ENCODE peak calls at places on chromosomes 16 and 17, in nine cellular contexts. P is PC-3, I is esophagus squamous epithelium, T is upper lobe of left lung, M is A673, J is transverse colon, D is lung, Y is cardiac muscle cell, Q is uterus. A is an unnamed sample.

GRCh38 chr17:78995022-78995760 is 14.4 kb downstream of the CANT1 start:
- DNase-seq in P (no peak), I (no peak), T (no peak), Q (peak), M (no peak), J (no peak), D (no peak), Y (no peak), A (no peak)

GRCh38 chr16:56372013-56372634 is 53.2 kb downstream of the AMFR start:
- DNase-seq in T (no peak), P (no peak), I (no peak), D (no peak), J (no peak), Q (no peak), M (no peak), Y (no peak), A (no peak)

GRCh38 chr17:56756536-56756935 is 77.2 kb downstream of the C17orf67 start:
- DNase-seq in I (no peak), Y (no peak), D (no peak), Q (no peak), P (peak), J (no peak), M (no peak), T (no peak), A (no peak)

GRCh38 chr16:57462978-57463362 is 491 bp downstream of the POLR2C start:
- DNase-seq in M (no peak), Y (peak), D (no peak), T (no peak), I (no peak), P (no peak), J (no peak), Q (no peak), A (peak)

GRCh38 chr16:90015586-90016338 is 3.5 kb downstream of the DBNDD1 start:
- DNase-seq in J (no peak), M (no peak), D (no peak), P (no peak), Q (no peak), T (no peak), Y (no peak), I (no peak), A (no peak)

GRCh38 chr16:683396-684066 is 603 bp downstream of the JMJD8 start:
- DNase-seq in I (no peak), T (no peak), Q (peak), D (no peak), J (no peak), M (no peak), P (no peak), Y (no peak), A (no peak)

GRCh38 chr16:68417711-68418301 is 30.5 kb downstream of the SMPD3 start:
- DNase-seq in P (peak), T (peak), D (peak), M (peak), I (no peak), Y (no peak), Q (no peak), J (peak), A (no peak)

GRCh38 chr17:45833826-45834439 is 10.7 kb upstream of the SPPL2C start:
- DNase-seq in Y (peak), I (no peak), J (no peak), P (no peak), Q (no peak), M (no peak), T (no peak), D (no peak), A (no peak)

GRCh38 chr17:73960469-73960868 is 243.0 kb upstream of the RPL38 start:
- DNase-seq in P (no peak), Y (no peak), Q (no peak), I (no peak), T (no peak), J (no peak), D (no peak), M (no peak), A (peak)

GRCh38 chr17:14498812-14499211 is 197.9 kb downstream of the HS3ST3B1 start:
- DNase-seq in D (no peak), J (no peak), I (no peak), Y (no peak), T (no peak), Q (no peak), M (no peak), P (no peak), A (no peak)

GRCh38 chr16:67641779-67642708 is 2.9 kb upstream of the CARMIL2 start:
- DNase-seq in Y (no peak), D (peak), J (no peak), P (peak), I (no peak), M (no peak), T (peak), Q (no peak), A (peak)

GRCh38 chr16:53224932-53225533 is 170.2 kb downstream of the CHD9 start:
- DNase-seq in D (no peak), P (peak), Y (no peak), J (no peak), M (peak), Q (no peak), I (no peak), T (peak), A (no peak)

GRCh38 chr16:7691533-7691932 is 358.9 kb downstream of the RBFOX1 start:
- DNase-seq in P (no peak), D (no peak), I (no peak), Y (peak), M (no peak), J (no peak), Q (no peak), T (no peak), A (no peak)

GRCh38 chr16:27367463-27368357 is 34.3 kb upstream of the IL21R start:
- DNase-seq in M (peak), D (peak), I (peak), Q (peak), J (peak), Y (peak), P (peak), T (peak), A (peak)

GRCh38 chr17:57600092-57600491 is 145.0 kb downstream of the CCDC182 start:
- DNase-seq in P (no peak), Q (no peak), D (no peak), T (no peak), I (no peak), J (no peak), Y (no peak), M (no peak), A (no peak)

GRCh38 chr17:29155235-29155965 is 24.8 kb downstream of the MYO18A start:
- DNase-seq in J (peak), P (peak), Y (no peak), T (peak), I (no peak), M (no peak), D (no peak), Q (peak), A (no peak)

GRCh38 chr17:67278363-67278762 is 33.4 kb upstream of the HELZ start:
- DNase-seq in Y (no peak), M (no peak), T (no peak), P (no peak), Q (no peak), J (no peak), I (no peak), D (no peak), A (no peak)

GRCh38 chr16:89506791-89507191 is 1.4 kb upstream of the SPG7 start:
- DNase-seq in Q (no peak), J (no peak), P (no peak), I (no peak), D (no peak), T (no peak), M (no peak), Y (no peak), A (no peak)

GRCh38 chr16:57115504-57116182 is 23.3 kb downstream of the CPNE2 start:
- DNase-seq in P (no peak), Q (peak), T (peak), Y (no peak), J (no peak), I (no peak), M (peak), D (no peak), A (no peak)

GRCh38 chr17:44218344-44219125 is 940 bp downstream of the UBTF start:
- DNase-seq in D (peak), J (peak), Q (peak), T (peak), I (peak), Y (peak), P (peak), M (peak), A (peak)

GRCh38 chr17:2239882-2240430 is 63.6 kb downstream of the SMG6 start:
- DNase-seq in T (no peak), M (no peak), Y (no peak), J (peak), Q (peak), P (peak), I (no peak), D (no peak), A (no peak)

GRCh38 chr17:39527220-39527813 is 66.0 kb downstream of the CDK12 start:
- DNase-seq in I (no peak), J (no peak), Q (no peak), M (peak), D (no peak), Y (peak), P (peak), T (no peak), A (no peak)

GRCh38 chr16:84874553-84874952 is 54.8 kb downstream of the CRISPLD2 start:
- DNase-seq in Q (no peak), J (no peak), Y (no peak), T (no peak), P (no peak), I (no peak), D (no peak), M (no peak), A (no peak)

GRCh38 chr16:70685061-70685937 is 554 bp downstream of the MTSS2 start:
- DNase-seq in T (no peak), Q (no peak), Y (peak), M (peak), I (no peak), J (no peak), P (no peak), D (no peak), A (no peak)

GRCh38 chr17:71709271-71709670 is 411.5 kb upstream of the SOX9 start:
- DNase-seq in I (no peak), J (no peak), Y (no peak), M (no peak), T (no peak), Q (no peak), P (no peak), D (no peak), A (no peak)

GRCh38 chr16:61243954-61244353 is 792.3 kb downstream of the CDH8 start:
- DNase-seq in J (no peak), Y (no peak), D (no peak), I (no peak), M (no peak), P (no peak), T (no peak), Q (no peak), A (no peak)

GRCh38 chr17:379531-380200 is 27.1 kb upstream of the RPH3AL start:
- DNase-seq in Q (no peak), P (no peak), I (no peak), M (no peak), D (no peak), J (no peak), Y (no peak), T (no peak), A (no peak)

GRCh38 chr17:27559996-27560481 is 70.9 kb upstream of the LGALS9 start:
- DNase-seq in T (peak), J (peak), D (peak), P (peak), Q (peak), M (peak), Y (peak), I (no peak), A (peak)

GRCh38 chr17:4607773-4608187 is 23.5 kb downstream of the SMTNL2 start:
- DNase-seq in I (no peak), T (peak), Q (peak), P (no peak), J (peak), M (peak), D (peak), Y (peak), A (no peak)

GRCh38 chr17:41734949-41735313 is 488 bp upstream of the HAP1 start:
- DNase-seq in J (no peak), P (no peak), T (no peak), I (no peak), D (no peak), Y (peak), Q (no peak), M (no peak), A (no peak)

GRCh38 chr17:935485-935884 is 44.1 kb downstream of the NXN start:
- DNase-seq in Q (no peak), D (no peak), T (no peak), Y (no peak), J (no peak), I (no peak), M (no peak), P (peak), A (no peak)

GRCh38 chr16:11090947-11091785 is 146.8 kb downstream of the CLEC16A start:
- DNase-seq in Q (no peak), J (no peak), M (no peak), I (no peak), T (no peak), Y (no peak), D (no peak), P (no peak), A (no peak)

GRCh38 chr17:60730273-60730672 is 52.6 kb downstream of the BCAS3 start:
- DNase-seq in Q (no peak), I (no peak), Y (no peak), M (no peak), P (no peak), J (no peak), D (no peak), T (no peak), A (no peak)

GRCh38 chr16:34802848-34803599 is 1343.6 kb downstream of the TP53TG3F start:
- DNase-seq in Q (no peak), I (no peak), D (no peak), M (no peak), P (no peak), J (no peak), Y (no peak), T (no peak), A (no peak)

GRCh38 chr17:19762515-19762961 is 14.4 kb upstream of the ALDH3A1 start:
- DNase-seq in Q (peak), Y (peak), J (peak), M (peak), D (peak), I (no peak), P (peak), T (peak), A (peak)

GRCh38 chr16:58498341-58499091 is 1.4 kb upstream of the NDRG4 start:
- DNase-seq in M (no peak), D (no peak), Q (no peak), J (no peak), P (no peak), Y (no peak), I (no peak), T (no peak), A (no peak)

GRCh38 chr17:33469911-33470310 is 176.8 kb upstream of the ASIC2 start:
- DNase-seq in I (no peak), Q (peak), M (peak), T (no peak), D (no peak), P (no peak), Y (no peak), J (peak), A (no peak)

GRCh38 chr17:75813081-75814020 is 28.7 kb downstream of the UNK start:
- DNase-seq in T (no peak), M (no peak), P (no peak), D (no peak), J (no peak), Q (no peak), I (no peak), Y (no peak), A (no peak)

GRCh38 chr16:87765776-87766484 is at the start of gene KLHDC4:
- DNase-seq in J (peak), D (peak), P (peak), I (peak), Q (peak), Y (peak), M (peak), T (peak), A (peak)

DNA sequence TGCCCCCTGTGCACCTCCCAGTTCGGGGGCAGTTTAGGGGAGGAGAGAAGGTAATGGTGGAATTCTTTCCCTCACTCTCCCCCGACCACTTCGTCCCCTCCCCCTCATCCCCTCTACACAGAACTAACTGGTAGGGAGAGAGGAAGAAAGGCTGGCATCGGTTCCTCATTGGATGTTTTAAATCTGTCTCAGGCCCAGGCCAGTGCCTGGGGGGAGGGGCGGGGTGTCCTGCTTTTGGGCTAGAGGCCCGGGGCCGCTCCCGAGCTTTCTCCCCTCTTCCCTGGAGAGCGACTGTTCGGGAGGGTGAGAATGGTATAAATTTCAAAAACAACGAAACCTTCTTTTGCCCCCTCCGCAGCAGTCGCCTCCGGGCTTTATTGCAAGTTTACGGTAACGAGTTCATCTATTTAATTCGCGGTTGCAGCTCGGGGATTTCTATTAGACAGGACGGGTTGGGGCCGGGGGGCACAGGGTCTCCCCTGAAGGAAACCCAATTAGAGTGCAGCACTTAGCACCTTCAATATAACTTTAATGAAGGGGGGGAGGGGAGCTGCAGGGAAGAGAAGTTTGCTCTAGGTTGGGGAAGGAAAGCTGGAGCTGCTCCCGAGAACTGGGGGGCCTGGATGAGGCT is at the start of gene PRAC2:
- DNase-seq in Q (no peak), M (peak), T (no peak), Y (no peak), P (peak), J (no peak), I (no peak), D (no peak), A (no peak)
- TF ChIP-seq CTCF in Q (no peak), M (no peak), T (no peak), Y (no peak), P (no peak), J (no peak), I (no peak), D (no peak), A (no peak)

DNA sequence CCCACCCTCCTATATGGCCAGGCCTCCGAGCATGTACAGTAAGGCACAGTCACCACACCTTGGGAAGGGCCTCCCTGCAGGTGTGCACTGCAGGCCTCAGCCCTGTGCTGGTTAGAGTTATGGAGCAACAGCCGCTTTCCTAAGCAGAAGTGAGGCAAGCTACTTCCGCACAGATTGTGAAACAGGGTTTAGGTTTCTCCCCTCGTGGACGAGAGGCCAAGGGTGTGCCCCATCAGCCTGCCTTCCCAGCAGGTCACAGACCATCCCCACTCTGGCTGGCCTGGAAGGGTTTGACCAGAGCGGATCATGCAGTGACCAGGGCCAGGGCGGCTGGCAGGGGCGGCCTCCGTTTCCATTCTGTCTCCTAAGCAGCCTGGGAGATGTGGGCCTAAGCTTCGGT is 4.7 kb downstream of the MSRB1 start:
- DNase-seq in Q (no peak), I (no peak), D (peak), T (peak), P (no peak), Y (no peak), M (no peak), J (no peak), A (no peak)
- H3K4me3 ChIP-seq in Q (no peak), I (no peak), D (no peak), T (peak), P (no peak), Y (no peak), M (no peak), J (no peak), A (no peak)

DNA sequence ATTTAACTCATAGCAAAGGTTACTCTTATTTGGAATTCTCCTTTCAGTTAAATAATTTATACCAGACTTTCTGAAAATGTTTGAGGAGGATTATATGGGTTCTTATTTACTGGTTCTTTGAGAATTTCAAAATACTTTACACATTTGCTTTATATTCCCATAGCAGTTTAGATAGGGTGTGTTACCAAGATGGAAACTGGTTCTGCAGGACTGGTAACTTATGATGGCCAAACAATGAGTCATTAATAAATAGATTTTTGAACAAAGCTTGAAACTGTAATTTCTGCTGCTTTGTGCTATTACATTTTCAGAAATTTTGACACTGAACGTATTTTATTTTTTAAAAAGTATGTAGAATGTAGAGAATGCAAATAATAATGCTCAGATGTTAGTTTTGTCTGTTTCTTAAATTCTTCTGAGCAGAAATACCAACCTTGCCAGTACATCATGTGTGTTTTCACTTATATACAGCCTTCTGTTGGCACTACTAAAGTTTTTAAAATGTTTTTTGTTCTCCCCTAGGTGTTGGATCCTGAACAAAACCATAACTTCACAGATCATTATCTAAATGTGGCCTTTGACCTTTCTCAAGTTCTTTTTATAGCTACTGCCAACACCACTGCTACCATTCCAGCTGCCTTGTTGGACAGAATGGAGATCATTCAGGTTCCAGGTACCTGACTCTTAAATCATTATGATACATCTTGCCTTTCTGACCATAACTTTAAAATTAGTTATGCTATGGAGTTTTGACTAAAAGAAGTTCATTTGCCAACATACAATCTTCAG is 48.3 kb upstream of the ABCC11 start:
- DNase-seq in I (no peak), M (no peak), J (no peak), D (no peak), T (no peak), P (peak), Y (no peak), Q (no peak), A (no peak)
- H3K27ac ChIP-seq in I (peak), M (no peak), J (no peak), D (no peak), T (no peak), P (peak), Y (no peak), Q (no peak), A (no peak)

GRCh38 chr17:18038861-18039534 is at the start of the genes ATPAF2 and GID4:
- DNase-seq in J (peak), T (peak), Q (peak), M (peak), Y (peak), I (peak), D (peak), P (peak), A (peak)
- TF ChIP-seq CTCF in J (no peak), T (peak), Q (no peak), M (no peak), Y (no peak), I (no peak), D (no peak), P (peak), A (no peak)

GRCh38 chr16:25596194-25596593 is 95.6 kb upstream of the HS3ST4 start:
- DNase-seq in M (no peak), J (no peak), Q (no peak), I (no peak), P (no peak), Y (no peak), D (no peak), T (no peak), A (no peak)
- H3K4me3 ChIP-seq in M (no peak), J (no peak), Q (no peak), I (no peak), P (no peak), Y (no peak), D (no peak), T (no peak), A (no peak)